ENCODE peak calls at places on chromosomes 7 and 10, in six cellular contexts. P is Peyer's patch, Q is left lung, H is adrenal gland, B is kidney epithelial cell, W is body of pancreas. O is an unnamed sample. For H3K36me3, the result is how much of the 10 kb centered on the place peaks cover.

GRCh38 chr10:86187840-86188239 is 178.8 kb downstream of the GRID1 start:
- DNase-seq in P (no peak), Q (no peak), H (no peak), B (no peak), W (no peak), O (no peak)

GRCh38 chr10:42149027-42149700 is 489.2 kb downstream of the ZNF33B start:
- DNase-seq in P (no peak), Q (peak), H (no peak), B (no peak), W (no peak), O (no peak)

GRCh38 chr7:155951554-155952158 is 139.4 kb upstream of the SHH start:
- DNase-seq in P (peak), Q (no peak), H (peak), B (peak), W (peak), O (no peak)

GRCh38 chr10:80498833-80499671 is 38.6 kb upstream of the SH2D4B start:
- DNase-seq in P (peak), Q (peak), H (peak), B (peak), W (peak), O (peak)

GRCh38 chr10:132065491-132066105 is at the start of gene JAKMIP3:
- DNase-seq in P (no peak), Q (peak), H (peak), B (peak), W (peak), O (no peak)

GRCh38 chr7:95811846-95812445 is 39.6 kb downstream of the DYNC1I1 start:
- DNase-seq in P (no peak), Q (no peak), H (peak), B (no peak), W (peak), O (no peak)

GRCh38 chr7:92766461-92767003 is 69.8 kb downstream of the CDK6 start:
- DNase-seq in P (no peak), Q (no peak), H (no peak), B (no peak), W (no peak), O (no peak)

GRCh38 chr7:40845959-40846358 is 711.2 kb downstream of the SUGCT start:
- DNase-seq in P (no peak), Q (no peak), H (no peak), B (no peak), W (no peak), O (no peak)

GRCh38 chr7:152588350-152588749 is 87.6 kb downstream of the XRCC2 start:
- DNase-seq in P (no peak), Q (no peak), H (no peak), B (peak), W (peak), O (no peak)

GRCh38 chr7:29327455-29327854 is 132.9 kb downstream of the CHN2 start:
- DNase-seq in P (no peak), Q (no peak), H (no peak), B (no peak), W (no peak), O (no peak)

GRCh38 chr10:116690356-116691078 is 51.8 kb downstream of the HSPA12A start:
- DNase-seq in P (no peak), Q (no peak), H (peak), B (no peak), W (peak), O (no peak)

GRCh38 chr7:152076324-152076821 is 50.9 kb downstream of the GALNT11 start:
- DNase-seq in P (no peak), Q (no peak), H (peak), B (no peak), W (peak), O (no peak)

GRCh38 chr7:25314729-25315267 is 86.5 kb upstream of the NPVF start:
- DNase-seq in P (no peak), Q (no peak), H (peak), B (no peak), W (peak), O (peak)

GRCh38 chr10:120400601-120401000 is 56.4 kb upstream of the PLPP4 start:
- DNase-seq in P (no peak), Q (no peak), H (no peak), B (no peak), W (no peak), O (no peak)

GRCh38 chr7:45681596-45682357 is 107.6 kb downstream of the ADCY1 start:
- DNase-seq in P (peak), Q (no peak), H (peak), B (no peak), W (no peak), O (peak)

GRCh38 chr7:118288098-118288497 is 63.6 kb downstream of the ANKRD7 start:
- DNase-seq in P (no peak), Q (no peak), H (no peak), B (no peak), W (no peak), O (no peak)

GRCh38 chr10:131495224-131495623 is 183.7 kb upstream of the TCERG1L start:
- DNase-seq in P (no peak), Q (no peak), H (no peak), B (no peak), W (no peak), O (no peak)

GRCh38 chr10:133123746-133124356 is 36.1 kb downstream of the ADGRA1 start:
- DNase-seq in P (no peak), Q (peak), H (no peak), B (no peak), W (peak), O (peak)

GRCh38 chr7:42856605-42856987 is 55.3 kb downstream of the C7orf25 start:
- DNase-seq in P (no peak), Q (peak), H (no peak), B (no peak), W (no peak), O (no peak)

GRCh38 chr10:106614293-106614692 is 550.2 kb downstream of the SORCS1 start:
- DNase-seq in P (no peak), Q (no peak), H (no peak), B (no peak), W (no peak), O (no peak)

GRCh38 chr10:113982745-113983144 is 60.9 kb upstream of the ADRB1 start:
- DNase-seq in P (no peak), Q (no peak), H (no peak), B (no peak), W (peak), O (no peak)

GRCh38 chr7:29424984-29425309 is 138.7 kb upstream of the PRR15 start:
- DNase-seq in P (no peak), Q (no peak), H (no peak), B (no peak), W (no peak), O (no peak)

GRCh38 chr7:22934473-22935065 is 79.4 kb downstream of the HYCC1 start:
- DNase-seq in P (no peak), Q (no peak), H (no peak), B (no peak), W (no peak), O (no peak)

DNA sequence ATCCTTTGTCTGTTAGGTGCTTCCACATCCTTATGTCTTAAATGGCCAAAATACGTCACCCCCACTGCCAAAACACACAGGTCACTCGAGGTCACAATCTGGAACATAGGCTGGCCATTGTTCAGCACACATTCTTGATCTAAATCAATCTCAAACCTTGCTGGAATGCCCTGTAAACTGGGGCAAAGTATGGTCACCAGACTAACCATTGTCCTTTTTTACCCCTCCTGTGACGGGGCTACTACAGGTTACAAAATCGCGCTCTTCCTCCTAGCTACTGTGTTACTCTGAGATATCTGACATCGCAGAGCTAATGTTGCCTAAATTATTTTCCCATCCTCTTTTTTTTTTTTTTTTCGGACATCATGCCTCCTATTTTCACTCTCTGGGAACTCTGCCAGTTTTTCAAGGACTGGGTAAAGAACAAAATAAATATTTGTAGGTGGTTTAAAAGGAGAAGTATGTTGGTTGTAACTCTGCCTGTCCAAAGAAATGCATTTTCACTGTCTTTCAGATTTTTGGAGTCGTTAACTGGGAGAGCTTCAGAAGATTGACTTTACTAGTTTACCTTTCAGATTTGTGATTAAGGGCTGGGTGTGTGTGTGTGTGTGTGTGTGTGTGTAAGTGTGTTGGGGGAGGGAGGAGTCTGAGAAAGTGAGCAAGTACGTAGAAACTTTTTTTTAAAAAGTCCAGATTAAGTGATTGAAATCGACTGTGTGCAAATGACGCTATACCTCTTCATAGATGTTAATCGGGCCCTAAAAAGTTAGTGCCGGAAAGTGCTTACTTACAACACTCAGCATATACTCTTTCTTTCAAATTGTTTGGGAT is 942 bp upstream of the KIAA1217 start:
- DNase-seq in P (no peak), Q (no peak), H (peak), B (no peak), W (peak), O (no peak)
- H3K4me3 ChIP-seq in P (no peak), Q (peak), H (no peak), B (peak), W (no peak), O (no peak)

GRCh38 chr7:7219216-7219615 is 36.9 kb downstream of the C1GALT1 start:
- DNase-seq in P (no peak), Q (no peak), H (no peak), B (no peak), W (no peak), O (no peak)

GRCh38 chr7:7210475-7211237 is 28.3 kb downstream of the C1GALT1 start:
- DNase-seq in P (no peak), Q (no peak), H (no peak), B (no peak), W (no peak), O (no peak)

GRCh38 chr7:7216279-7216678 is 33.9 kb downstream of the C1GALT1 start:
- DNase-seq in P (no peak), Q (no peak), H (no peak), B (no peak), W (no peak), O (no peak)

GRCh38 chr7:7212612-7213011 is 30.3 kb downstream of the C1GALT1 start:
- DNase-seq in P (no peak), Q (no peak), H (no peak), B (no peak), W (no peak), O (no peak)

DNA sequence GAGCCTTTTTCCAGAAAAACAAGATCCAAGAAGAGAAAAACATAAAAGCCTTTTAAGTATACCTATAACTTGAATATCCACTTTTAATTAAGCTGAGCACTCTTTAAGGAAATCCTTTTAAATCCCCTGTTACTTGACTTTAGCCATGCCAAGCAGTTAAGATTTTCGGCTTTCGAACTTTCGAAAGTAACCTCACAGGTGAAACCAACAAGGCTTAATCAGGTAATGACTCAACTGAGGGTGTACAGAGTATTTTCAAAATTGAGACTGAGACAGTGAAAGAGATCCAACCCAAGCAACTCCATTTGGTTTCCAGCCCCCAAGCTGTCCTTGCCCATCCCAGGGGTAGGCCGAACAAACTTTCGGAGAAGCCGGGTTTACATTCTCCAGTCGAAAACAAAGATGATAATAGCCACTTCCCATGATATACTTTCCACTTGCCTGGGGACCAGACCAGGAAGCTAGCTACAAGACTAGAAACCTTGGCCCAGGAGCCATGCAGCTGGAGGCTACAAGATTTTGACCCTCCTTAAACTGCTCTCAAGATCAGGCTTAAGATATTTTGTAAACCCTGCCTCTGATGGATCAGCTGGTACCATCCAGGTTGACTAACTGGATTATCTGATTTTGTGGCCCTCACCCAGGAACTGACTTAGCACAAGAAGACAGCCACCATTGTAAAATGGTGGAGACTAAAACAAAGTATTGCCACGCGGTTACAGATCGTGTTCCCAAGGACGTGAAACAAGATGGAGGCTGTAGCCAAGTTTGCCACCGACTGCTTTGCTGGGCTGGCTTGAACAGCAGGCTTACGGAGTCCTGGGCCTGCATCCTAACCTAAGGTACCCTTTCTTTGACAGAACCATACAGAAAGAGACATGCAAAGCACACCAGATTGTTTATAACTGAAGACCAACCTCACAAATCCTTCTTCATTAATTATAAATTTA is 32.3 kb downstream of the C1GALT1 start:
- DNase-seq in P (no peak), Q (no peak), H (no peak), B (no peak), W (no peak), O (no peak)
- H3K36me3 ChIP-seq in P (under half), Q (under half), H (under half), B (under half), W (under half), O (under half)

DNA sequence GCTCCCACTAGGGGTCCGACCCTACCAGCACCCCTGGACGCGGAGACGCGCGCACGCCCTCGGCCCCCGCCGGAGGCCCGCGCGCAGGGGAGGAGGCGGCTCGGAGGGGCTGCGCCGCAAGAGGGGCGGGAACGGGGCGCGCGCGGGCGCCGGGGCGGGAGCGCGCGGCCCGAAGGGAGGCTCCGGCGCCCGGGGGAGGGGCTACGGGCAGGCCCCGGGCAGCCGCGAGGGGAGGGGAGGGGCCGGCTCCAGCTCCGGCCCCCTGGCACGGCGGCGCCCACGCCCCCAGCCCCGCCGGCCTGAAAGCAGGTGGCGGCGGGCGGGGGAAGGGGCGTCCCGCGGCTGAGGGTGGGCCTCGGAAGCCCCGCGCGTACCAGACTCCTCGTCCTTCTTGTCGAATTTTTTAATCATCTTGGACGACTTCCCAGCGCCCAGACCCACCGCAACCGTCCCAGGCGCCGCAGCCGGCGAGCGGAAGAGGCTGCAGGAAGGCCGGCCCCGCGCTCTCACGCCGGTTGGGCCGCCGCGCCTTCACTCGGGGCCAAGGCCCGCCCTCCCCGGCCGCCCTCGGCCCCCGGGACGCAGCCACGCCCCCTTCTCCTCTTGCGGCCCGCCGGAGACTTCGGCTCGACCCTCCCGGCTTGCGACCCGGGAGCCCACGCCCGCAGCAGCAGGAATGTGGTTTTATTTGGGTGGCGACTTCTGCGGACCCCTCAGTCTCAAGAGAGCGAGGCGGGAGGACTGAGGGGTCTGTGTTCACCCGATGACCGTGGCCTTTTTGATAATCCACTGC is at the start of gene COPG2:
- DNase-seq in P (peak), Q (peak), H (peak), B (peak), W (peak), O (peak)
- H3K4me3 ChIP-seq in P (peak), Q (peak), H (peak), B (peak), W (peak), O (peak)

DNA sequence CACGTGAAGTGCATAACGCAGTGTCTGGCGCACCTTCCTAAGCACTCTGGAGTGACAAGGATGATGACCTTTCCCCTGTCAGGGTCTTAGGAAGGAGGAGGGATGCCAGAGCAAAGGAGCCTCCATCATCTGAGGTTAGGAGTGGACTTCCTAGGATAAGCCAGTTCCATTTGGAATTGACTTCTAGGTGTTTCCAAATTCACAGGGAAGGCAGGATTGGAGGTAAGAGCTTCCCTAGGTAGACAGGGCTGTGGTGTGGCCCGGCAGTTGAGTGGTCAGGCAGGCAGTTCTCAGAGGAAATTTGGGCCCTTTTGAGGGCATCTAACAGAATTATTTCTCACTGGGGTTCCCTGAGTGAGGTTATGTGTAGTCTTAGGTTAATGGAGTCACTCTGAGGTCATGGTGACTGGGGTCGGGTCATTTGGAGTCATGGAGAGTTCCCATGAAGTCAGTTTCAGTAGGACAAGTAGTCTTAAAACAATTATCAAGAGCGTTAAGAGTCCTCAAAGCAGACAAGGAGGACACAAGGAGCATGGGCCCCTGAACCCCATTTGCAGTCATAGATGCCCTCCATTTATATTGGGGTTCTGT is 8.2 kb downstream of the PPIF start:
- DNase-seq in P (no peak), Q (no peak), H (no peak), B (no peak), W (no peak), O (no peak)
- H3K36me3 ChIP-seq in P (under half), Q (half or more), H (half or more), B (under half), W (under half), O (under half)

DNA sequence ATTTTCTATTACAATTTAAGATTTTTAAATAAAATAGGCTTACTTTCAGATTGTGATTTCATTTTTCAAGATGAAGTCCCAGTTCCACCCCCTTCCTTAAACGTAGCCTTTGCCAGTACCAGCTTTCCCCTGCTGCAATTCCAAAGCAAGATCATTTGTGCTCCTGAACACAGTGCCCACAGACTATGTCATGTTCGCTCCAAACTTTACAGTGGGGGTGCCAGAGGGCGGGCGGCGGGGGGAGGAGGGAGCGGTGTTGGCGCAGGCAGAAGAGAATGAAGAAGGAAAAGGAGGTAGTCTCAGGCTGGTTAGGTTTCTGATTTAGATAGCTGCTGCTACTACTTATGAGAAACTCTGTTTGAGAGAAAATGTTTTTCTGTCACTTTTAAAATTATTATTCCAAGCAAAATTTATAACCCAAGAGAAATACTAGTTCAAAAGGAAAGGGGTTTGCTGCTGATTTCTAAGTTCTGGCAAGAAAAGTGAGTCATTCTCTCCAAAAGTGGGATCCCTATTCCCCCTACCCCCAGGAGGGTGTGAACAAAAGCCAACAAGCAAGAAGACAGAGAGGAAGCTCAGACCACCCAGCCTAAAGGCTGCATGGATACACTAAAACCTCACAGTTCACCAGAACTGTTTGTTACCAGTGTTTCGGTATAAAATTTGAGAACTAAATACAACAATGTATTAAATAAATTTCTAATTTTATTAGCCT is 109.6 kb downstream of the SRPK2 start:
- DNase-seq in P (no peak), Q (no peak), H (no peak), B (no peak), W (no peak), O (no peak)
- H3K4me3 ChIP-seq in P (no peak), Q (no peak), H (no peak), B (no peak), W (no peak), O (no peak)

GRCh38 chr7:157358753-157359096 is 21.9 kb downstream of the DNAJB6 start:
- DNase-seq in P (no peak), Q (no peak), H (no peak), B (no peak), W (no peak), O (no peak)
- H3K36me3 ChIP-seq in P (under half), Q (half or more), H (under half), B (under half), W (under half), O (under half)

O was measured in mucosa of descending colon.